ENCODE peak calls at places on chromosomes 3 and 15, in nine cellular contexts. B is A549, N is breast epithelium, G is IMR-90, L is ovary, X is stomach, A is esophagus squamous epithelium, P is GM12878, E is sigmoid colon. I is an unnamed sample.

GRCh38 chr3:151789853-151790463 is 24.0 kb upstream of the AADAC start:
- DNase-seq in E (no peak), B (no peak), G (no peak), X (no peak), L (no peak), A (no peak), N (no peak), P (no peak), I (no peak)

GRCh38 chr3:171142985-171143384 is 116.5 kb upstream of the SLC2A2 start:
- DNase-seq in N (peak), X (peak), P (no peak), B (no peak), E (no peak), L (no peak), G (peak), A (no peak), I (no peak)

GRCh38 chr3:172159962-172160538 is 120.7 kb downstream of the FNDC3B start:
- DNase-seq in G (no peak), E (no peak), N (peak), P (no peak), X (no peak), L (no peak), A (no peak), B (no peak), I (no peak)

GRCh38 chr3:139269984-139270383 is 73.8 kb upstream of the MRPS22 start:
- DNase-seq in N (no peak), L (no peak), X (no peak), B (no peak), E (no peak), G (no peak), P (no peak), A (no peak), I (no peak)

GRCh38 chr3:59774613-59775012 is 724.8 kb upstream of the CFAP20DC start:
- DNase-seq in P (no peak), E (no peak), G (peak), A (no peak), B (no peak), X (no peak), N (peak), L (no peak), I (no peak)

GRCh38 chr15:43441316-43441715 is 51.6 kb downstream of the TP53BP1 start:
- DNase-seq in N (no peak), E (no peak), X (no peak), B (peak), A (no peak), P (no peak), L (no peak), G (peak), I (no peak)

GRCh38 chr3:46849098-46849631 is 14.1 kb downstream of the MYL3 start:
- DNase-seq in L (no peak), A (no peak), G (no peak), B (no peak), E (no peak), X (peak), P (no peak), N (peak), I (no peak)

GRCh38 chr3:9951962-9952805 is at the start of gene PRRT3:
- DNase-seq in N (no peak), L (no peak), A (no peak), B (no peak), E (no peak), P (no peak), G (peak), X (peak), I (no peak)

GRCh38 chr3:183802989-183803388 is 22.4 kb downstream of the MAP6D1 start:
- DNase-seq in X (no peak), B (no peak), L (no peak), E (no peak), P (no peak), G (no peak), N (no peak), A (no peak), I (no peak)

GRCh38 chr3:120682095-120682681 is at the start of gene HGD:
- DNase-seq in L (no peak), A (no peak), N (peak), E (no peak), B (peak), P (no peak), X (peak), G (peak), I (no peak)

GRCh38 chr3:180680097-180680430 is 775 bp upstream of the CCDC39 start:
- DNase-seq in B (peak), G (peak), P (no peak), E (no peak), L (no peak), X (no peak), A (no peak), N (no peak), I (no peak)

GRCh38 chr15:90035095-90035834 is 34.1 kb downstream of the ZNF710 start:
- DNase-seq in E (peak), P (no peak), A (no peak), B (peak), L (peak), N (peak), X (peak), G (peak), I (no peak)

GRCh38 chr15:41024141-41024540 is 70.9 kb downstream of the CHAC1 start:
- DNase-seq in L (no peak), B (no peak), N (no peak), E (no peak), X (no peak), A (no peak), P (no peak), G (peak), I (no peak)

GRCh38 chr3:36868614-36869436 is 76.0 kb downstream of the TRANK1 start:
- DNase-seq in E (no peak), B (peak), A (no peak), X (peak), G (peak), P (peak), L (peak), N (no peak), I (peak)

GRCh38 chr15:90106522-90107117 is 4.4 kb upstream of the IDH2 start:
- DNase-seq in P (no peak), G (peak), X (no peak), L (no peak), A (no peak), E (peak), N (peak), B (peak), I (peak)

GRCh38 chr3:4426261-4426781 is 40.7 kb downstream of the SUMF1 start:
- DNase-seq in X (no peak), B (no peak), G (peak), P (no peak), L (no peak), N (no peak), A (no peak), E (no peak), I (no peak)

GRCh38 chr3:47712398-47712797 is 69.3 kb downstream of the SMARCC1 start:
- DNase-seq in A (no peak), L (no peak), X (no peak), E (no peak), P (no peak), N (no peak), B (no peak), G (no peak), I (no peak)

GRCh38 chr3:197406266-197406665 is 107.9 kb upstream of the DLG1 start:
- DNase-seq in A (no peak), L (peak), B (no peak), G (no peak), X (no peak), P (no peak), E (peak), N (no peak), I (peak)

GRCh38 chr15:73851679-73852078 is 21.7 kb upstream of the TBC1D21 start:
- DNase-seq in A (no peak), E (no peak), X (no peak), L (peak), G (peak), B (no peak), P (no peak), N (no peak), I (no peak)

GRCh38 chr3:32399030-32399620 is 7.5 kb downstream of the CMTM7 start:
- DNase-seq in X (no peak), B (peak), A (no peak), L (no peak), N (no peak), P (no peak), E (no peak), G (peak), I (no peak)

GRCh38 chr15:35019401-35020327 is 31.6 kb upstream of the ZNF770 start:
- DNase-seq in G (peak), A (no peak), L (no peak), E (no peak), N (no peak), P (no peak), B (no peak), X (no peak), I (peak)

GRCh38 chr15:69296606-69297005 is 2.1 kb upstream of the PAQR5 start:
- DNase-seq in E (no peak), X (no peak), L (no peak), A (no peak), N (no peak), P (no peak), B (no peak), G (no peak), I (no peak)

GRCh38 chr3:23264413-23264812 is 61.3 kb downstream of the UBE2E2 start:
- DNase-seq in A (no peak), X (no peak), G (peak), P (no peak), B (no peak), N (no peak), E (no peak), L (no peak), I (no peak)

GRCh38 chr15:40238927-40239591 is at the start of gene PAK6:
- DNase-seq in B (peak), L (no peak), P (no peak), X (peak), A (no peak), G (peak), E (peak), N (peak), I (peak)

GRCh38 chr15:71118881-71119632 is 3.8 kb downstream of the THSD4 start:
- DNase-seq in E (no peak), X (no peak), A (no peak), P (no peak), B (no peak), G (no peak), N (no peak), L (no peak), I (no peak)

GRCh38 chr3:40899286-40899712 is 300.0 kb upstream of the CTNNB1 start:
- DNase-seq in X (no peak), G (no peak), E (no peak), A (no peak), L (no peak), B (peak), P (no peak), N (no peak), I (no peak)

GRCh38 chr3:168807426-168807825 is 711.7 kb upstream of the GOLIM4 start:
- DNase-seq in E (no peak), B (no peak), P (no peak), G (no peak), A (no peak), X (no peak), L (no peak), N (no peak), I (no peak)

GRCh38 chr15:69843927-69844326 is 253.8 kb downstream of the TLE3 start:
- DNase-seq in N (no peak), L (no peak), B (no peak), E (peak), G (no peak), A (no peak), X (no peak), P (no peak), I (no peak)

GRCh38 chr15:38391186-38391585 is 62.7 kb upstream of the FAM98B start:
- DNase-seq in N (no peak), P (no peak), L (no peak), B (no peak), A (no peak), X (no peak), G (peak), E (no peak), I (no peak)

GRCh38 chr3:126377211-126377610 is 17.5 kb upstream of the CFAP100 start:
- DNase-seq in L (no peak), X (no peak), N (no peak), G (no peak), E (peak), B (no peak), P (no peak), A (no peak), I (no peak)

GRCh38 chr15:101266034-101266433 is 11.3 kb downstream of the SELENOS start:
- DNase-seq in B (no peak), A (no peak), E (no peak), L (no peak), X (no peak), N (no peak), G (peak), P (no peak), I (no peak)

GRCh38 chr3:155618575-155618974 is 126.3 kb downstream of the PLCH1 start:
- DNase-seq in N (no peak), G (no peak), P (no peak), B (no peak), A (no peak), E (no peak), X (no peak), L (no peak), I (no peak)

DNA sequence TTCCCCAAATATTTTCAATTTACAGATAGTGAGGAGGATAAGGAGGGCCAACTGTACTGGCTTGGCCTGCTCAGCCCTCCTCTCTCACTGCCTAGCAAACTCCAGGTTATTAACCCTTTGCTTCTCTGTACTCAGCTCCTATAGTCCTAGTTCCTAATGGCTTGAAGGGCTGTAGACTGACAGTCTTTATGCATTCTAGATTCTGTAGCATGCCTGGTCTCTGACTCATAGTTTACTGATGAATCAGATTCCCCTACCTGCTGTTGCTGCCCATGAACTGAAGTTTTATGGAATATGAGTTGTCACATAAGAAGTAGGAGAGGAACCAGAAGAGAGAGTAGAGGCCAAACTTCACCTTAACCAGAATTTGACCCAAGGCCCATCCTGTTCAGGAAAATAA is 27.1 kb upstream of the MAP3K13 start:
- DNase-seq in N (no peak), L (no peak), P (no peak), B (peak), A (no peak), X (no peak), G (peak), E (no peak), I (no peak)
- H3K27ac ChIP-seq in N (peak), L (no peak), P (no peak), B (peak), A (no peak), X (peak), G (no peak), E (no peak), I (no peak)

DNA sequence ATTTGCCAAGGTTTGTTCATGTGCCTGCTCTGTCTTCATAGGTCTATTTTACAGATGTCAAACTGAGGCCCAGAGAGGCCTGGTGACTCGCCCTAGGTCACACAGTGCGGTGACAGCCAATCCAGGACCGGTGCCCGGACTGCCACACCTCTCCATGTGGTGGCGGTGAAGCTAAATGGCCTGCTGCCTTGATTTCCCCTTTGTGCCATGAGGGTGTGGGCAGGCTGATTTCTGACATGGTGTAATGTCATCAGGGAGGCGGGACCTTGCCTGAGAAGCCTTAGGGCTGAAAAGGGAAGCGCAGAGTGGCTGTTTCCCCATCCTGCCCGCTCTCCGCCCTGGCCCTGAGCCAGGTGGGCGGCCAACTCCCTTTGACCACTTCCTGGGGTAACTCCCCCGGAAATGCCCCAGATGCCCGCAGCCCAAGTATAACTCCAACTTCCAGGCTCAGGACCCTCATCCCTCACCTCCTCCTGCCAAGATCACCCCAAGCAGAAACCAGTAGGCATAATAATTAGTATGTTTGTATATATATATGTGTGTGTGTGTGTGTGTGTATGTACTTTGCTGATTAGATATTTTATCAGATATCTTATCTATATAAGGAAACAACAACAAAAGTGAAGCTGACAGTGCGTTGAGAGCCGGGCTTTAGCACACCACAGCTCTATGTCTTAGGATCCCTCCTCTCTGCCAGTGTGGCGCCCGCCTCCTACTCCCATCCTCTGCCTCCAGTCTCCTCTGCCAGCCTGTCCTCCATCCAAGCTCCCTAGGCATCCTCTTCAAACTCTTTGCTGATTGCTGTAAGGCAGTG is 63.9 kb downstream of the IQSEC1 start:
- DNase-seq in B (no peak), X (peak), E (peak), P (no peak), L (no peak), G (no peak), A (no peak), N (no peak), I (no peak)
- TF ChIP-seq POLR2A in B (no peak), X (no peak), E (no peak), P (no peak), L (no peak), G (no peak), A (no peak), N (no peak), I (no peak)

GRCh38 chr3:49513494-49514179 is 40.6 kb upstream of the BSN start:
- DNase-seq in G (no peak), P (no peak), A (no peak), X (no peak), B (no peak), E (no peak), L (no peak), N (no peak), I (no peak)
- H3K27ac ChIP-seq in G (no peak), P (no peak), A (no peak), X (peak), B (no peak), E (no peak), L (no peak), N (no peak), I (no peak)

GRCh38 chr3:185912512-185912911 is 25.3 kb downstream of the TRA2B start:
- DNase-seq in A (no peak), G (no peak), P (no peak), L (no peak), N (no peak), E (no peak), X (no peak), B (no peak), I (no peak)

GRCh38 chr3:185912929-185913901 is 24.6 kb downstream of the TRA2B start:
- DNase-seq in B (no peak), E (no peak), N (no peak), L (no peak), P (no peak), G (no peak), X (no peak), A (no peak), I (no peak)

GRCh38 chr3:185914911-185915629 is 22.7 kb downstream of the TRA2B start:
- DNase-seq in L (no peak), G (no peak), B (no peak), X (no peak), A (no peak), N (no peak), E (no peak), P (no peak), I (no peak)

GRCh38 chr3:185916042-185916833 is 21.6 kb downstream of the TRA2B start:
- DNase-seq in X (no peak), L (no peak), A (no peak), E (no peak), B (no peak), G (no peak), N (no peak), P (no peak), I (no peak)

DNA sequence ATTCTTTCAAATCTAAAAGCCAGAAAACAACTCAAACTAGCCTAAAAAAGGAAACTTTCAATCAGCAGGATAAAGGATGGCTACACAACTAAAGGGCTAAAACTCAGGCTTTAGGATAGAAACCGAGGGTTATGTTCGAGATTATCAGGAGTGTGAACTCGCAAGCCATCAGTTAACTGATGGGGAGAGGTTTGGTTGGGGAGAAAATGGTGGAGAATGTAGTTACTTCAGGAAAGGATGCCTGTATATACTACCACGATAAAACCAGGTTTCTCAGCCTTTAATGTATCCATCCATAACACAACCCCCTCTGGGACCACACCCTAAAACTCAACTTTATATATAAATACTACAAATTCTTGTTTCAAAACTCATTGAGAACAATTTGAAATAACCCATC is 22.2 kb downstream of the TRA2B start:
- DNase-seq in X (no peak), B (no peak), L (no peak), E (no peak), P (no peak), G (no peak), A (no peak), N (no peak), I (no peak)
- TF ChIP-seq POLR2A in X (no peak), B (no peak), L (no peak), E (no peak), P (no peak), G (peak), A (no peak), N (no peak), I (no peak)

DNA sequence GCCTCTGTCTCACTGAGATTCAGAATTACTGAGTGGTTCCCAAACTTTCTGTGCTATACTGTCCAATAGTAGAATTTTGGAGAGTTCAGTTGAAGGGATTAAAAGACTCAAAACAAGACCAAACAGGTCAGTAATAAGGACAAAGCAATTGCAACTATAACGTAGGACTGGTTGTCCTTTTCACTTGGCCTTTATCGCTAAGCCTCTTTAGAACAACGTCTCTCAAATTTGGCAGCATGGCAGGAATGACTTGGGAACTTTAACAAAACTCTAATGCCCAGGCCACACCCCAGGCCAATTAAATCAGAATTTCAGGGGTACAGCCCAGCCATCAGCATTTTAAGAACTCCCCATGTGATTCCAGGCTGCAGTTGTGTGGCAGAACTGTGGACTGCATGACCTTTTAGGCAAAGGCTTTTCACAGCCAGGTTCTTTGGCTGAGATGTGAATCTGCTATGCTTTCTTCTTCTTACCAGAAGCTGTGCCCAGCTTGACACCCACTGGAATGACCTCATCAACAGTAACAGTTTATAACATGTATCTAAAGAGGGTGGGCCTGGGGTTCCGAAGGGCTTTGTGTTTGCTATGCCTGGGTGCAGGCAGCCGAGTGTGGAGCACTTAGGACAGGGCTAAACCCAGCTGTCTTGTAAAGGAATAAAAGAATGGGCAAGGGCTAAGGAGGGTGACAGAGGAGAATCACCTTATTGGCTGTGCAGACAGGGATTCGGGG is 226.2 kb upstream of the PRICKLE2 start:
- DNase-seq in P (no peak), L (no peak), A (no peak), E (no peak), N (no peak), X (no peak), G (no peak), B (no peak), I (no peak)
- H3K27ac ChIP-seq in P (no peak), L (no peak), A (peak), E (no peak), N (peak), X (peak), G (no peak), B (no peak), I (no peak)

GRCh38 chr3:191175102-191175501 is 23.9 kb upstream of the OSTN start:
- DNase-seq in P (no peak), B (no peak), N (no peak), G (no peak), X (no peak), E (no peak), L (no peak), A (no peak), I (no peak)
- TF ChIP-seq POLR2A in P (no peak), B (no peak), N (no peak), G (no peak), X (no peak), E (no peak), L (no peak), A (no peak), I (no peak)

GRCh38 chr15:80609111-80609510 is 86.0 kb upstream of the ABHD17C start:
- DNase-seq in G (no peak), E (no peak), P (no peak), B (no peak), A (no peak), N (no peak), X (no peak), L (no peak), I (no peak)
- H3K27ac ChIP-seq in G (no peak), E (no peak), P (no peak), B (no peak), A (peak), N (no peak), X (no peak), L (no peak), I (no peak)

I was measured in uterus.